ENCODE peak calls at places on chromosomes 3 and 15, in six cellular contexts. K is HCT116, B is mammary epithelial cell, Q is endodermal cell, R is AG04450, J is BJ. F is an unnamed sample.

GRCh38 chr3:129608087-129608935 is 1.8 kb upstream of the PLXND1 start:
- DNase-seq in R (no peak), Q (peak; percentile 85), J (no peak), B (no peak), K (no peak), F (no peak)

GRCh38 chr3:14460342-14461005 is 58.1 kb downstream of the SLC6A6 start:
- DNase-seq in Q (no peak), K (no peak), B (no peak), R (peak; percentile 77), J (peak; percentile 87), F (peak; percentile 83)

GRCh38 chr3:163071684-163072083 is 1575.1 kb downstream of the OTOL1 start:
- DNase-seq in K (no peak), Q (no peak), R (no peak), B (peak; percentile 17), J (no peak), F (no peak)

GRCh38 chr3:15327941-15328340 is 4.4 kb downstream of the SH3BP5 start:
- DNase-seq in Q (no peak), B (peak; percentile 16), J (no peak), R (no peak), K (no peak), F (no peak)

GRCh38 chr3:106305127-106305526 is 436.3 kb upstream of the CBLB start:
- DNase-seq in Q (no peak), K (no peak), J (no peak), B (no peak), R (no peak), F (no peak)

GRCh38 chr3:10757021-10757820 is 58.8 kb upstream of the SLC6A11 start:
- DNase-seq in R (no peak), K (no peak), B (peak; percentile 96), Q (no peak), J (no peak), F (no peak)

GRCh38 chr15:86620113-86620512 is 540.4 kb downstream of the AGBL1 start:
- DNase-seq in K (no peak), B (no peak), R (no peak), J (no peak), Q (peak; percentile 60), F (no peak)

GRCh38 chr15:77753238-77753873 is 120.6 kb upstream of the LINGO1 start:
- DNase-seq in Q (peak; percentile 91), J (no peak), K (no peak), B (peak; percentile 6), R (no peak), F (no peak)

GRCh38 chr3:4821331-4821730 is 157.9 kb upstream of the BHLHE40 start:
- DNase-seq in K (no peak), B (no peak), Q (no peak), R (no peak), J (no peak), F (no peak)

GRCh38 chr3:192130534-192131132 is 596.7 kb downstream of the FGF12 start:
- DNase-seq in J (no peak), R (no peak), K (peak; percentile 60), Q (peak; percentile 67), B (peak; percentile 37), F (no peak)

GRCh38 chr15:73335471-73335870 is 33.3 kb downstream of the HCN4 start:
- DNase-seq in R (no peak), Q (no peak), K (no peak), J (no peak), B (no peak), F (no peak)
- TF ChIP-seq CTCF in R (no peak), Q (no peak), K (no peak), J (no peak), B (no peak), F (no peak)

GRCh38 chr15:49438970-49439631 is 16.1 kb downstream of the FGF7 start:
- DNase-seq in K (no peak), R (no peak), B (no peak), Q (no peak), J (no peak), F (no peak)
- H3K4me3 ChIP-seq in K (no peak overlapping the region), R (no peak overlapping the region), B (no peak overlapping the region), Q (no peak overlapping the region), J (no peak overlapping the region), F (no peak overlapping the region)

GRCh38 chr3:65584002-65584401 is 454.7 kb downstream of the MAGI1 start:
- DNase-seq in R (no peak), K (no peak), Q (no peak), J (no peak), B (no peak), F (no peak)

GRCh38 chr3:65584913-65585312 is 453.8 kb downstream of the MAGI1 start:
- DNase-seq in B (no peak), K (no peak), J (no peak), Q (no peak), R (no peak), F (no peak)

GRCh38 chr3:65581313-65581712 is 457.4 kb downstream of the MAGI1 start:
- DNase-seq in K (no peak), R (no peak), B (no peak), Q (no peak), J (no peak), F (no peak)

GRCh38 chr3:65582012-65582717 is 456.6 kb downstream of the MAGI1 start:
- DNase-seq in B (no peak), J (no peak), R (no peak), Q (no peak), K (no peak), F (no peak)

GRCh38 chr3:65583203-65583602 is 455.5 kb downstream of the MAGI1 start:
- DNase-seq in R (no peak), B (no peak), J (no peak), Q (no peak), K (no peak), F (no peak)
- TF ChIP-seq CTCF in R (no peak), B (no peak), J (no peak), Q (no peak), K (no peak), F (no peak)

GRCh38 chr3:137760341-137761098 is 3.6 kb upstream of the SOX14 start:
- DNase-seq in Q (peak; percentile 67), B (no peak), R (no peak), K (no peak), J (no peak), F (no peak)

GRCh38 chr3:137762674-137763593 is 1.2 kb upstream of the SOX14 start:
- DNase-seq in R (no peak), B (no peak), K (no peak), Q (no peak), J (no peak), F (no peak)

GRCh38 chr3:137761563-137762503 is 2.3 kb upstream of the SOX14 start:
- DNase-seq in B (no peak), Q (peak; percentile 69), J (no peak), K (no peak), R (no peak), F (no peak)

GRCh38 chr3:137759505-137759904 is 4.6 kb upstream of the SOX14 start:
- DNase-seq in R (no peak), J (no peak), Q (no peak), K (no peak), B (no peak), F (no peak)

DNA sequence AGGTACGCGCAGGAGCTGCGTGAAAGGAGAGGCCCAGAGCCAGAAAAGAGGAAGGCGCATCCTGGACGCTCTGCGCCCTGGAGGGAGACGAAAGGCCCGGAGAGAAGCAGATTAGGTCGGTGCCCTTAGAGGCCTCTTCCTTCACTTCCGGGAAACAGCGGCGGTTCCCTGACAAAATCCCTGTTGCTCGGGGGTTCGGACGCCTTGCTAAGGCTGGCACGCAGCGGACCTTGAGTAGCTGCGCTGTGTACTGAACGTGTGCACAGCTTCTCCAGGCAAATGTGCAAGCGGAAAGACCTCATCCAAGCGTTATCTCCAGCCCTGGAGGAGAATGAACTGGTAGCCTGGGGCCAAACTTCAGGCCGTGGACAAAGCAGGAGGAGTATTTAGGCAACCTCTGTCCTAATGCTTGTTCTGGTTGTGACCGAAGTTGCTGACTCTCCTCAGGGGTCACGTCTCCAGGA is 3.0 kb upstream of the SOX14 start:
- DNase-seq in K (no peak), B (no peak), Q (peak; percentile 64), R (no peak), J (no peak), F (no peak)
- H3K4me3 ChIP-seq in K (no peak overlapping the region), B (no peak overlapping the region), Q (peak overlapping the region; percentile 72), R (no peak overlapping the region), J (no peak overlapping the region), F (no peak overlapping the region)

DNA sequence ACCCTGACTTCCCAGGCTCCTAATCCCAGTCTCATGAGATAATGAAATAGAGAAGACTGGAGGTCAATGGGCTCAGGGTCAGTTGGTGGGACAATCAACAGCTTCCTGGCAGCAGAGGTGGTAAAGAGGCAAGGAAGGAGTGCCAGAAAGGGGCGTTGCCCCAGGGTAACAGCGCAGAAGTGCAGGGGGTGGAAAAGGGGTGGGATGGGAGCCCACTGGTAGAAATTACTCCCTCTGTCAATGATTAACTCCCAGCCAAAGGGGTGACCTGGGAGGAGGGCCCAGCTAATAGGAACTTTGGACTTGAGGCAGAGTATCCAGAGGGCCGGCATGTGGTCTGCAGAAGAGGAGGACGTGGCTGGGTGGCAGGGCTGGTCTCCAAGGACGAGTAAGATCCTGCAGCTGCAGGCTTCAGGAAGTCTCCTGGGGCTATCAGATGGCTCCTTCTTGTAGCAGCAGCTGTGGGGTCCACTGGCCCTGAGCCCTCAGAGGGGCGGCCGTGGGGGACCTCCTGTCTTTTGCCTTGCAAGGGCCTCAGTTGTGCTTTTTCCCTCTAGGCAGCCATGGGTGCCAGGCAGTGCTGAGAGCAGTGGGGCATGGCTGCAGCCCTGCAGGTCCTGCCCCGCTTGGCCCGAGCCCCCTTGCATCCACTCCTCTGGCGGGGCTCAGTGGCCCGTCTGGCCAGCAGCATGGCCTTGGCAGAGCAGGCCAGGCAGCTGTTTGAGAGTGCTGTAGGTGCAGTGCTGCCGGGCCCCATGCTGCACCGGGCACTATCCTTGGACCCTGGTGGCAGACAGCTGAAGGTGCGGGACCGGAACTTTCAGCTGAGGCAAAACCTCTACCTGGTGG is 2.3 kb downstream of the GLYCTK start:
- DNase-seq in Q (peak; percentile 72), B (no peak), K (no peak), J (no peak), R (no peak), F (no peak)
- TF ChIP-seq CTCF in Q (peak; percentile 56), B (no peak), K (peak; percentile 16), J (no peak), R (no peak), F (no peak)

GRCh38 chr3:122679085-122679466 is 1.6 kb upstream of the PARP14 start:
- DNase-seq in B (peak; percentile 63), Q (peak; percentile 92), R (peak; percentile 55), K (peak; percentile 72), J (no peak), F (peak; percentile 14)
- H3K4me3 ChIP-seq in B (peak overlapping the region; percentile 25), Q (no peak overlapping the region), R (peak overlapping the region; percentile 43), K (peak overlapping the region; percentile 85), J (no peak overlapping the region), F (peak overlapping the region; percentile 38)